ENCODE peak calls at places on chromosomes 12 and 14, in four cellular contexts. W is KG1, Y is tibial nerve, L is nucleus accumbens. I is an unnamed sample.
A peak's percentile ranks its signal among the peaks of the same experiment; 100 is the strongest.

GRCh38 chr12:31325524-31325875 is 450 bp downstream of the SINHCAF start:
- DNase-seq in W (no peak), L (no peak), Y (peak; percentile 11), I (no peak)

GRCh38 chr12:121958521-121959240 is 40.3 kb downstream of the CFAP251 start:
- DNase-seq in Y (no peak), W (no peak), L (no peak), I (no peak)

GRCh38 chr14:90660865-90661570 is 155.2 kb downstream of the TTC7B start:
- DNase-seq in Y (no peak), W (no peak), L (no peak), I (no peak)

GRCh38 chr12:50185975-50186663 is 18.9 kb upstream of the CERS5 start:
- DNase-seq in Y (no peak), W (no peak), L (no peak), I (no peak)

GRCh38 chr14:32897724-32898064 is 41.0 kb upstream of the NPAS3 start:
- DNase-seq in Y (no peak), W (no peak), L (no peak), I (no peak)

GRCh38 chr12:72273499-72273837 is 1.3 kb downstream of the TRHDE start:
- DNase-seq in L (no peak), W (no peak), Y (no peak), I (no peak)

GRCh38 chr14:99148131-99148530 is 123.9 kb downstream of the BCL11B start:
- DNase-seq in L (no peak), Y (no peak), W (no peak), I (no peak)

GRCh38 chr14:92497391-92497790 is 16.2 kb upstream of the RIN3 start:
- DNase-seq in L (no peak), Y (no peak), W (no peak), I (no peak)

GRCh38 chr14:90495357-90496276 is 98.8 kb downstream of the CALM1 start:
- DNase-seq in W (peak; percentile 45), Y (peak; percentile 67), L (no peak), I (no peak)

GRCh38 chr14:103889313-103890051 is 38.8 kb upstream of the TDRD9 start:
- DNase-seq in L (no peak), Y (no peak), W (no peak), I (no peak)

GRCh38 chr14:72651081-72651480 is 242.8 kb downstream of the DPF3 start:
- DNase-seq in W (no peak), L (no peak), Y (no peak), I (no peak)

GRCh38 chr14:26531894-26532293 is 65.9 kb downstream of the NOVA1 start:
- DNase-seq in L (no peak), Y (no peak), W (no peak), I (no peak)

GRCh38 chr14:73879027-73879426 is 7.6 kb upstream of the ZNF410 start:
- DNase-seq in W (no peak), Y (no peak), L (no peak), I (no peak)

GRCh38 chr12:45425426-45425825 is 209.5 kb downstream of the ANO6 start:
- DNase-seq in W (no peak), Y (no peak), L (no peak), I (no peak)

GRCh38 chr12:102298022-102298421 is 100.4 kb upstream of the PMCH start:
- DNase-seq in W (no peak), L (no peak), Y (no peak), I (no peak)

GRCh38 chr14:54814076-54814475 is 88.5 kb downstream of the GCH1 start:
- DNase-seq in W (no peak), Y (no peak), L (no peak), I (no peak)

GRCh38 chr14:76371066-76371465 is 4.9 kb upstream of the ESRRB start:
- DNase-seq in W (no peak), Y (no peak), L (no peak), I (no peak)

GRCh38 chr12:62224601-62225000 is 35.6 kb upstream of the USP15 start:
- DNase-seq in L (no peak), W (no peak), Y (no peak), I (no peak)

GRCh38 chr14:22265319-22266140 is 323.5 kb downstream of the DAD1 start:
- DNase-seq in W (no peak), L (no peak), Y (peak; percentile 5), I (no peak)

GRCh38 chr14:32934891-32935633 is 3.6 kb upstream of the NPAS3 start:
- DNase-seq in Y (no peak), W (no peak), L (no peak), I (no peak)

GRCh38 chr12:109767991-109768900 is 54.6 kb downstream of the FAM222A start:
- DNase-seq in Y (no peak), W (no peak), L (no peak), I (no peak)

GRCh38 chr14:91108941-91109611 is 4.8 kb upstream of the DGLUCY start:
- DNase-seq in W (peak; percentile 49), L (no peak), Y (no peak), I (peak; percentile 60)

GRCh38 chr12:120468846-120469449 is 600 bp downstream of the SRSF9 start:
- DNase-seq in L (no peak), W (no peak), Y (peak; percentile 7), I (no peak)

GRCh38 chr12:64560395-64561301 is 49.6 kb upstream of the RASSF3 start:
- DNase-seq in L (no peak), W (no peak), Y (no peak), I (no peak)

I was measured in right atrium auricular region.